ENCODE peak calls at places on chromosomes 4 and X, in four cellular contexts. G is stimulated activated CD4-positive, alpha-beta T cell treated with anti-CD3 and anti-CD28 coated beads, Interleukin-2, amount 100 ng/mL, for 48 hours; N is suprapubic skin; M is DMS 273 treated with DMSO at 0.1 percent for 48 hours. Y is an unnamed sample.

GRCh38 chr4:150078041-150078995 is at the start of gene DCLK2:
- DNase-seq in N (peak; percentile 82), M (peak; percentile 12), G (no peak), Y (peak; percentile 75)

GRCh38 chr4:137611998-137612700 is 79.9 kb upstream of the PCDH18 start:
- DNase-seq in G (no peak), M (no peak), N (no peak), Y (no peak)

GRCh38 chr4:106033469-106033868 is 138.2 kb downstream of the NPNT start:
- DNase-seq in N (no peak), M (no peak), G (no peak), Y (no peak)

GRCh38 chrX:13373027-13373806 is 53.4 kb upstream of the ATXN3L start:
- DNase-seq in N (no peak), M (no peak), G (no peak), Y (no peak)

GRCh38 chr4:25862411-25863346 is at the start of gene SEL1L3:
- DNase-seq in M (no peak), N (no peak), G (peak; percentile 55), Y (no peak)

GRCh38 chr4:101792056-101792575 is 1.6 kb downstream of the BANK1 start:
- DNase-seq in N (no peak), M (no peak), G (no peak), Y (no peak)

GRCh38 chr4:20684852-20685763 is 15.2 kb upstream of the PACRGL start:
- DNase-seq in M (peak; percentile 1), G (no peak), N (no peak), Y (no peak)

GRCh38 chrX:9197231-9197630 is 163.3 kb upstream of the FAM9B start:
- DNase-seq in N (no peak), G (no peak), M (no peak), Y (no peak)

GRCh38 chr4:44162538-44163270 is 285.9 kb downstream of the KCTD8 start:
- DNase-seq in M (no peak), G (no peak), N (no peak), Y (no peak)

GRCh38 chrX:103066606-103067005 is 2.6 kb upstream of the BEX1 start:
- DNase-seq in M (no peak), G (no peak), N (no peak), Y (no peak)

GRCh38 chrX:39491548-39492297 is 606.0 kb downstream of the BCOR start:
- DNase-seq in G (peak; percentile 35), M (no peak), N (no peak), Y (no peak)

GRCh38 chr4:46444318-46444717 is 54.4 kb upstream of the GABRA2 start:
- DNase-seq in G (no peak), N (no peak), M (no peak), Y (no peak)

GRCh38 chrX:7235071-7235470 is 87.1 kb upstream of the PUDP start:
- DNase-seq in G (no peak), M (no peak), N (no peak), Y (no peak)

GRCh38 chr4:183328832-183329231 is 6.6 kb upstream of the CLDN24 start:
- DNase-seq in N (no peak), M (no peak), G (no peak), Y (no peak)

GRCh38 chr4:256492-256891 is 48.8 kb downstream of the ZNF732 start:
- DNase-seq in G (no peak), N (no peak), M (no peak), Y (no peak)

GRCh38 chr4:31045724-31046318 is 325.7 kb downstream of the PCDH7 start:
- DNase-seq in G (no peak), N (no peak), M (no peak), Y (peak; percentile 5)

GRCh38 chr4:65007841-65008439 is 598.7 kb upstream of the TECRL start:
- DNase-seq in G (no peak), M (no peak), N (no peak), Y (peak; percentile 28)

GRCh38 chrX:23332101-23332887 is 2.4 kb upstream of the PTCHD1 start:
- DNase-seq in M (no peak), N (no peak), G (no peak), Y (no peak)

GRCh38 chr4:129043523-129043922 is 49.8 kb downstream of the SCLT1 start:
- DNase-seq in N (no peak), M (no peak), G (no peak), Y (no peak)

GRCh38 chr4:2266181-2266580 is 4.3 kb upstream of the MXD4 start:
- DNase-seq in G (no peak), M (no peak), N (no peak), Y (no peak)

GRCh38 chr4:109816082-109816442 is 500 bp downstream of the GAR1 start:
- DNase-seq in G (peak; percentile 40), M (no peak), N (no peak), Y (no peak)

GRCh38 chr4:25144870-25145481 is 15.3 kb downstream of the SEPSECS start:
- DNase-seq in N (no peak), M (no peak), G (no peak), Y (peak; percentile 6)

GRCh38 chrX:124938715-124939114 is 381.0 kb upstream of the TEX13C start:
- DNase-seq in M (no peak), N (no peak), G (no peak), Y (peak; percentile 95)

GRCh38 chrX:41275661-41276609 is 58.0 kb upstream of the DDX3X start:
- DNase-seq in M (no peak), G (peak; percentile 58), N (peak; percentile 79), Y (peak; percentile 1)

GRCh38 chr4:85715996-85716737 is 241.2 kb downstream of the ARHGAP24 start:
- DNase-seq in G (no peak), N (no peak), M (no peak), Y (no peak)

GRCh38 chr4:22502895-22503814 is 12.7 kb downstream of the ADGRA3 start:
- DNase-seq in G (no peak), M (no peak), N (no peak), Y (no peak)

GRCh38 chr4:1413687-1414479 is 7.6 kb upstream of the NKX1-1 start:
- DNase-seq in N (peak; percentile 76), M (no peak), G (no peak), Y (no peak)

GRCh38 chr4:155582971-155583437 is 83.6 kb upstream of the GUCY1A1 start:
- DNase-seq in N (no peak), M (no peak), G (no peak), Y (no peak)

GRCh38 chr4:24886596-24886995 is 26.2 kb downstream of the CCDC149 start:
- DNase-seq in M (no peak), N (no peak), G (no peak), Y (no peak)

GRCh38 chrX:124726881-124727280 is 380.5 kb downstream of the SH2D1A start:
- DNase-seq in N (no peak), G (no peak), M (peak; percentile 21), Y (peak; percentile 92)

GRCh38 chr4:8860096-8860891 is 11.3 kb downstream of the HMX1 start:
- DNase-seq in N (no peak), M (no peak), G (no peak), Y (no peak)

GRCh38 chrX:25206761-25207160 is 191.0 kb upstream of the ARX start:
- DNase-seq in G (no peak), N (no peak), M (no peak), Y (no peak)

Y was measured in NCI-H446 treated with DMSO at 0.1 percent for 48 hours.